ENCODE peak calls at places on chromosome 22, in seven cellular contexts. X, I, Q, L, O, S and Y are unnamed samples.

GRCh38 chr22:38452373-38453064 is 2.5 kb downstream of the KCNJ4 start:
- DNase-seq in S (no peak), I (peak), O (no peak), L (no peak), Q (no peak), X (no peak), Y (no peak)

GRCh38 chr22:39242809-39243442 is 1.9 kb downstream of the PDGFB start:
- DNase-seq in S (peak), Q (peak), I (no peak), L (no peak), X (peak), O (no peak), Y (peak)

GRCh38 chr22:39475902-39476301 is 19.1 kb downstream of the MGAT3 start:
- DNase-seq in Q (no peak), O (no peak), S (peak), I (no peak), L (no peak), X (no peak), Y (no peak)

GRCh38 chr22:45082795-45083194 is 73.0 kb upstream of the PHF21B start:
- DNase-seq in X (peak), O (no peak), S (peak), L (no peak), I (no peak), Q (peak), Y (no peak)

GRCh38 chr22:41781508-41781906 is 19.0 kb upstream of the CCDC134 start:
- DNase-seq in S (no peak), L (no peak), X (no peak), Q (no peak), I (no peak), O (no peak), Y (no peak)

GRCh38 chr22:20803696-20804324 is 29.9 kb downstream of the SERPIND1 start:
- DNase-seq in S (peak), O (peak), X (peak), L (peak), Q (peak), I (peak), Y (peak)

GRCh38 chr22:24187731-24188644 is 6.7 kb downstream of the SUSD2 start:
- DNase-seq in I (no peak), O (no peak), L (no peak), Q (no peak), S (no peak), X (no peak), Y (no peak)

GRCh38 chr22:48305726-48306235 is 1521.9 kb downstream of the BRD1 start:
- DNase-seq in L (no peak), Q (no peak), X (no peak), I (no peak), O (no peak), S (no peak), Y (no peak)

GRCh38 chr22:44391481-44392445 is 79.0 kb upstream of the SHISAL1 start:
- DNase-seq in L (no peak), S (no peak), Q (peak), I (no peak), O (no peak), X (peak), Y (no peak)

GRCh38 chr22:23079240-23079768 is 9.0 kb downstream of the GNAZ start:
- DNase-seq in O (no peak), I (no peak), Q (no peak), S (no peak), X (no peak), L (no peak), Y (no peak)

GRCh38 chr22:38753894-38754246 is 1.9 kb downstream of the SUN2 start:
- DNase-seq in Q (no peak), I (no peak), L (no peak), O (no peak), X (no peak), S (peak), Y (no peak)

GRCh38 chr22:41350087-41350486 is 31.7 kb upstream of the TEF start:
- DNase-seq in I (no peak), L (no peak), X (no peak), Q (no peak), O (no peak), S (no peak), Y (peak)

GRCh38 chr22:29310065-29310862 is 3.8 kb downstream of the GAS2L1 start:
- DNase-seq in I (no peak), S (peak), X (no peak), L (no peak), O (no peak), Q (no peak), Y (peak)
- H3K4ac ChIP-seq in I (peak), S (no peak), X (no peak), L (no peak), O (no peak), Q (no peak), Y (no peak)

GRCh38 chr22:50191041-50191740 is 5.5 kb downstream of the TRABD start:
- DNase-seq in X (no peak), I (no peak), Q (no peak), O (no peak), S (peak), L (no peak), Y (no peak)
- H2AK5ac ChIP-seq in X (no peak), I (no peak), Q (no peak), O (peak), S (peak), L (no peak), Y (peak)

GRCh38 chr22:26697151-26697550 is 39.8 kb downstream of the MIAT start:
- DNase-seq in X (no peak), Q (no peak), O (no peak), I (no peak), S (no peak), L (no peak), Y (no peak)
- H3K4ac ChIP-seq in X (no peak), Q (no peak), O (no peak), I (no peak), S (no peak), L (no peak), Y (no peak)

DNA sequence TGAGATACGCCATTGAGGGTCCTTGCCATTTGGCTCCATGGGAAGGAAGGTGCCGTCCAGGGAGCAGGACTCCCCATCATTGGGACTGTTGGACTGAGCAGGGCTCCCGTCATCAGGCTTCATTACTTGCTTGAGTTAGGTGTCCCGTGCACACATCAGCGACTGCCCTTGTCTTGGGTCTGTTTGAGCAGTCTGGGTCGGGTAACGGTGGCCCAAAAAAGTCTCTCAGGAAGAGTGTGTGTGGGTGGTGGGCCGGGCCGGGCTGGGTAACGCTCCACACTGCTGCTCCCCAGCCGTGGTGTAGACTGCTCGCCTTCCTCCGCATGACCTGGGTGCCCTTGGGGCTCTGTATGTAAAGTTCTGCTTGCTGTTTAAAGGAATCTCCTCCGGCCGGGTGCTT is 293.5 kb downstream of the TBC1D22A start:
- DNase-seq in X (no peak), O (no peak), Q (no peak), I (no peak), S (no peak), L (no peak), Y (no peak)
- H2AK5ac ChIP-seq in X (no peak), O (no peak), Q (no peak), I (no peak), S (no peak), L (no peak), Y (no peak)

GRCh38 chr22:47293368-47294221 is 531.1 kb downstream of the TBC1D22A start:
- DNase-seq in L (no peak), Q (no peak), X (no peak), O (no peak), S (no peak), I (no peak), Y (no peak)

GRCh38 chr22:47294222-47294532 is 531.7 kb downstream of the TBC1D22A start:
- DNase-seq in L (no peak), I (peak), O (no peak), S (no peak), Q (no peak), X (no peak), Y (no peak)

GRCh38 chr22:47291565-47292495 is 529.4 kb downstream of the TBC1D22A start:
- DNase-seq in Q (peak), X (no peak), O (no peak), I (no peak), S (no peak), L (no peak), Y (no peak)

GRCh38 chr22:47294571-47294970 is 532.1 kb downstream of the TBC1D22A start:
- DNase-seq in S (no peak), Q (no peak), I (no peak), X (no peak), O (no peak), L (no peak), Y (no peak)

DNA sequence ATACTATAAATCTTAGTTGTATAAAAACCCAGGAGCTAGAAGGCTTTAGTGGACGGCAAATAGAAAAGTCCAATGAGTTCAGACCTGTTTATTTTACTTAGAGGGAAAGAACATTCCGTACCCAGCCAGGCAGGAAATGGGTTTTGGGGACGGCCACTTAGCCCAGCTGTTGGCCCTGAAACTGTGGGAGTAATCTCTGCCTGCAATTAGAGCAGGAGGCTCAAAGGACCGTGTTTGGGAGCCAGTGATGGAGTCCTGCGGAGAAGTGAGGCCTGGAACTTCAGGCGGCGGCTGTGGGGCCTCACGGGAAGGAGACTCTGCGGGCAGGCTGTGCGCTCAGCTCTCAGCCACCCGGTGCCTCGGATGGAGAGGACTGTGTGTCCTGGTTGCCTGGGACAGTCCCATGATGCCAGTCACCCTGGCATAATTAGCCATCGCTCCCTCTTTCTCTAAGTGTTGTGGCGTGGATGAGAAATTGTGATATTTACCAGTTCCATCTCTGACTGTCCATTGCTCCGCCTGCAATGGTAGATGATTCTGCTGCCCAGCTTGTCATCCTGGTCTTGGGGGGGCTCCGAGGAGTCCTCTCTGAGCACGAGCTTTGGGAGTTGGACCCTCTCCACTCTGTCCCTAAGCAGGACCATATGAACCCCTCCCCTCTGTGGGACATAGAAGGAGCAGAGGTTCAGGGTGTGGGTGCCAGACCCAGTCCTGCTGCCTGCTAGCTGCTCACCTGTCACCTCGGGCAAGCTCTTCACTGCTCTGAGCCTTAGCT is 530.3 kb downstream of the TBC1D22A start:
- DNase-seq in S (no peak), O (no peak), I (no peak), Q (no peak), L (no peak), X (no peak), Y (no peak)
- H3K4ac ChIP-seq in S (no peak), O (no peak), I (no peak), Q (no peak), L (no peak), X (no peak), Y (no peak)

GRCh38 chr22:37156686-37157435 is 7.1 kb upstream of the IL2RB start:
- DNase-seq in X (no peak), S (no peak), I (no peak), Q (no peak), O (no peak), L (no peak), Y (no peak)

GRCh38 chr22:37154925-37155712 is 5.4 kb upstream of the IL2RB start:
- DNase-seq in O (no peak), X (peak), Q (no peak), L (no peak), S (peak), I (no peak), Y (peak)

GRCh38 chr22:37155971-37156370 is 6.3 kb upstream of the IL2RB start:
- DNase-seq in O (no peak), S (no peak), I (no peak), Q (no peak), X (no peak), L (no peak), Y (no peak)

GRCh38 chr22:37150701-37151100 is 985 bp upstream of the IL2RB start:
- DNase-seq in L (no peak), S (no peak), I (no peak), Q (no peak), O (no peak), X (no peak), Y (no peak)

GRCh38 chr22:37153901-37154300 is 4.2 kb upstream of the IL2RB start:
- DNase-seq in O (no peak), I (no peak), L (no peak), Q (no peak), X (no peak), S (no peak), Y (no peak)
- H2AK5ac ChIP-seq in O (no peak), I (no peak), L (no peak), Q (no peak), X (no peak), S (peak), Y (no peak)